ENCODE peak calls at places on chromosomes 7 and 10, in four cellular contexts. P, Q, T and X are unnamed samples.

GRCh38 chr7:151572136-151572535 is 52.4 kb upstream of the RHEB start:
- DNase-seq in Q (no peak), P (no peak), T (no peak), X (no peak)

GRCh38 chr10:58137813-58138212 is 129.9 kb downstream of the IPMK start:
- DNase-seq in P (no peak), T (no peak), Q (no peak), X (no peak)

GRCh38 chr7:33262476-33262875 is 133.1 kb downstream of the BBS9 start:
- DNase-seq in P (no peak), T (no peak), Q (no peak), X (no peak)

GRCh38 chr7:120842131-120842621 is 15.8 kb downstream of the TSPAN12 start:
- DNase-seq in P (no peak), Q (no peak), T (no peak), X (no peak)

GRCh38 chr10:116164291-116164690 is 108.7 kb downstream of the GFRA1 start:
- DNase-seq in Q (no peak), T (no peak), P (no peak), X (no peak)

GRCh38 chr10:121276046-121276445 is 322.2 kb downstream of the FGFR2 start:
- DNase-seq in Q (no peak), T (no peak), P (no peak), X (no peak)

GRCh38 chr10:82041018-82041417 is 166.0 kb downstream of the NRG3 start:
- DNase-seq in T (no peak), Q (no peak), P (no peak), X (no peak)

GRCh38 chr10:79488303-79488702 is 24.0 kb upstream of the EIF5AL1 start:
- DNase-seq in Q (no peak), T (no peak), P (peak), X (no peak)

GRCh38 chr7:28296571-28297483 is 115.5 kb upstream of the CREB5 start:
- DNase-seq in Q (peak), P (no peak), T (peak), X (peak)

GRCh38 chr10:123974406-123974805 is 82.8 kb upstream of the CPXM2 start:
- DNase-seq in T (no peak), P (no peak), Q (no peak), X (peak)

GRCh38 chr10:95278061-95278988 is 12.5 kb downstream of the PDLIM1 start:
- DNase-seq in T (no peak), P (no peak), Q (no peak), X (peak)

GRCh38 chr7:107201795-107202450 is 33.1 kb downstream of the HBP1 start:
- DNase-seq in T (peak), P (no peak), Q (no peak), X (peak)

GRCh38 chr7:21943436-21943835 is 2.3 kb downstream of the CDCA7L start:
- DNase-seq in P (no peak), Q (no peak), T (no peak), X (no peak)

GRCh38 chr7:130982160-130982638 is 248.2 kb upstream of the KLF14 start:
- DNase-seq in T (peak), Q (no peak), P (no peak), X (peak)

GRCh38 chr7:2635810-2636701 is 4.3 kb downstream of the TTYH3 start:
- DNase-seq in T (no peak), Q (no peak), P (peak), X (no peak)

GRCh38 chr7:129263168-129263567 is 38.3 kb downstream of the AHCYL2 start:
- DNase-seq in Q (no peak), P (no peak), T (no peak), X (no peak)

GRCh38 chr7:157825325-157825724 is 488.5 kb downstream of the DNAJB6 start:
- DNase-seq in Q (no peak), T (no peak), P (peak), X (no peak)

GRCh38 chr7:154647625-154648024 is 355.3 kb downstream of the PAXIP1 start:
- DNase-seq in P (no peak), T (no peak), Q (no peak), X (no peak)

GRCh38 chr7:82823073-82823472 is 339.6 kb downstream of the PCLO start:
- DNase-seq in T (no peak), P (no peak), Q (no peak), X (no peak)

GRCh38 chr7:56537477-56537876 is 421.3 kb upstream of the NUPR2 start:
- DNase-seq in P (no peak), Q (no peak), T (no peak), X (no peak)

GRCh38 chr10:127195041-127195506 is 1.3 kb downstream of the INSYN2A start:
- DNase-seq in Q (no peak), T (no peak), P (no peak), X (no peak)

GRCh38 chr7:13851756-13852155 is 137.7 kb downstream of the ETV1 start:
- DNase-seq in P (no peak), T (no peak), Q (no peak), X (no peak)

GRCh38 chr10:106571216-106571954 is 593.1 kb downstream of the SORCS1 start:
- DNase-seq in P (no peak), Q (no peak), T (peak), X (peak)

GRCh38 chr7:4468320-4469102 is 213.6 kb upstream of the FOXK1 start:
- DNase-seq in Q (no peak), T (no peak), P (no peak), X (no peak)

GRCh38 chr10:103693070-103693811 is 162.1 kb downstream of the SH3PXD2A start:
- DNase-seq in P (no peak), Q (no peak), T (peak), X (peak)

GRCh38 chr7:150722403-150723065 is 6.1 kb downstream of the GIMAP1 start:
- DNase-seq in T (no peak), P (no peak), Q (no peak), X (no peak)

GRCh38 chr10:72834183-72834825 is 59.2 kb upstream of the OIT3 start:
- DNase-seq in P (no peak), T (peak), Q (peak), X (peak)

GRCh38 chr7:47685712-47686376 is 103.9 kb upstream of the TNS3 start:
- DNase-seq in T (no peak), P (no peak), Q (no peak), X (peak)